ENCODE peak calls at places on chromosomes 4 and X, in eight cellular contexts. K is EH; A is T follicular helper cell; G is activated naive CD8-positive, alpha-beta T cell treated with anti-CD3 and anti-CD28 coated beads for 36 hours; P is ACHN; S is fibroblast of the conjunctiva; Z is stimulated activated naive B cell treated with anti-CD40 and anti-IgM and Interleukin-4, amounts not matched to agents 10 μg/mL and 1 μg/mL and 100 μg/mL, for 72 hours; H is HT1080. M is an unnamed sample.
A peak's percentile ranks its signal among the peaks of the same experiment; 100 is the strongest.

GRCh38 chr4:123398803-123399637 is 2.4 kb downstream of the SPRY1 start:
- DNase-seq in A (peak; percentile 26), K (peak; percentile 52), S (peak; percentile 72), G (peak; percentile 80), P (peak; percentile 50), Z (peak; percentile 82), H (no peak), M (peak; percentile 60)

GRCh38 chr4:70721747-70722146 is at the start of gene RUFY3:
- DNase-seq in S (peak; percentile 94), K (peak; percentile 96), Z (no peak), A (no peak), G (no peak), H (peak; percentile 81), P (peak; percentile 75), M (no peak)

GRCh38 chrX:107826286-107827136 is 845 bp downstream of the MID2 start:
- DNase-seq in K (peak; percentile 66), H (peak; percentile 18), S (no peak), G (peak; percentile 36), P (peak; percentile 19), A (peak; percentile 9), Z (peak; percentile 1), M (no peak)

GRCh38 chr4:2288051-2288541 is 26.2 kb upstream of the MXD4 start:
- DNase-seq in Z (no peak), S (no peak), H (no peak), K (no peak), A (no peak), P (no peak), G (no peak), M (no peak)

GRCh38 chr4:26081795-26082498 is 167.9 kb downstream of the SMIM20 start:
- DNase-seq in Z (no peak), K (peak; percentile 55), P (peak; percentile 51), A (no peak), G (no peak), S (no peak), H (peak; percentile 19), M (no peak)

GRCh38 chr4:19300213-19300612 is 951.5 kb upstream of the SLIT2 start:
- DNase-seq in Z (no peak), G (no peak), P (no peak), A (no peak), K (peak; percentile 81), S (no peak), H (no peak), M (no peak)

GRCh38 chr4:83922419-83922818 is 386.5 kb downstream of the GPAT3 start:
- DNase-seq in A (no peak), G (no peak), K (no peak), Z (no peak), H (no peak), S (no peak), P (no peak), M (no peak)

GRCh38 chr4:2046031-2046961 is 12.8 kb upstream of the NAT8L start:
- DNase-seq in K (no peak), G (no peak), A (no peak), S (no peak), P (no peak), H (no peak), Z (no peak), M (no peak)

GRCh38 chrX:82232679-82233078 is 1030.8 kb downstream of the SH3BGRL start:
- DNase-seq in H (no peak), G (no peak), A (no peak), Z (no peak), K (no peak), P (no peak), S (no peak), M (no peak)

GRCh38 chr4:31682796-31683195 is 962.6 kb downstream of the PCDH7 start:
- DNase-seq in P (no peak), Z (no peak), G (no peak), S (no peak), A (no peak), K (no peak), H (peak; percentile 40), M (no peak)

GRCh38 chr4:1404573-1405248 is 1.5 kb downstream of the NKX1-1 start:
- DNase-seq in Z (no peak), H (no peak), S (no peak), G (no peak), P (no peak), K (no peak), A (no peak), M (no peak)

GRCh38 chr4:82939414-82939813 is 38.9 kb downstream of the THAP9 start:
- DNase-seq in G (no peak), Z (no peak), A (no peak), P (no peak), K (no peak), S (no peak), H (no peak), M (no peak)

GRCh38 chrX:56932653-56933339 is 62.5 kb downstream of the SPIN3 start:
- DNase-seq in A (no peak), H (no peak), K (no peak), S (no peak), Z (no peak), P (no peak), G (no peak), M (no peak)

GRCh38 chr4:59598233-59598618 is 1601.9 kb upstream of the ADGRL3 start:
- DNase-seq in H (no peak), G (no peak), K (no peak), P (no peak), Z (no peak), S (no peak), A (no peak), M (peak; percentile 40)

GRCh38 chrX:51891821-51892551 is 1.4 kb upstream of the MAGED1 start:
- DNase-seq in A (no peak), S (peak; percentile 90), Z (no peak), P (no peak), K (peak; percentile 93), H (no peak), G (no peak), M (no peak)

GRCh38 chr4:168871686-168872085 is 138.4 kb downstream of the CBR4 start:
- DNase-seq in G (no peak), A (no peak), S (no peak), Z (no peak), P (no peak), H (no peak), K (peak; percentile 69), M (no peak)

GRCh38 chrX:264634-265455 is 16.3 kb upstream of the PLCXD1 start:
- DNase-seq in P (no peak), A (no peak), H (no peak), S (peak; percentile 21), Z (no peak), G (no peak), K (no peak), M (no peak)

GRCh38 chr4:77104405-77105292 is 28.9 kb upstream of the CCNI start:
- DNase-seq in G (no peak), P (no peak), H (no peak), Z (no peak), A (no peak), K (peak; percentile 36), S (peak; percentile 4), M (peak; percentile 55)

GRCh38 chr4:42371306-42372063 is 25.8 kb upstream of the SHISA3 start:
- DNase-seq in Z (no peak), S (peak; percentile 21), P (peak; percentile 55), H (peak; percentile 40), G (no peak), A (no peak), K (peak; percentile 18), M (no peak)

GRCh38 chr4:1805493-1806222 is 12.6 kb downstream of the FGFR3 start:
- DNase-seq in S (no peak), H (no peak), K (no peak), G (no peak), P (no peak), A (no peak), Z (no peak), M (no peak)

GRCh38 chr4:36163198-36163597 is 81.1 kb downstream of the ARAP2 start:
- DNase-seq in S (no peak), G (no peak), P (no peak), K (no peak), H (no peak), Z (no peak), A (no peak), M (no peak)

GRCh38 chrX:132119821-132120220 is 8.0 kb downstream of the FRMD7 start:
- DNase-seq in Z (no peak), A (no peak), H (no peak), G (no peak), P (no peak), S (no peak), K (no peak), M (no peak)

GRCh38 chrX:30659421-30659820 is 6.2 kb downstream of the GK start:
- DNase-seq in Z (no peak), A (no peak), P (no peak), H (peak; percentile 78), S (peak; percentile 46), G (no peak), K (peak; percentile 91), M (no peak)

GRCh38 chr4:153466637-153467153 is 535 bp downstream of the TMEM131L start:
- DNase-seq in S (no peak), G (peak; percentile 50), Z (no peak), K (no peak), A (peak; percentile 9), H (no peak), P (no peak), M (no peak)

GRCh38 chr4:16862688-16863087 is 35.8 kb downstream of the LDB2 start:
- DNase-seq in H (no peak), S (no peak), G (no peak), Z (no peak), P (no peak), A (no peak), K (peak; percentile 41), M (no peak)

GRCh38 chr4:26530094-26530493 is 39.8 kb upstream of the CCKAR start:
- DNase-seq in G (no peak), A (no peak), P (no peak), S (no peak), H (no peak), K (no peak), Z (no peak), M (no peak)

GRCh38 chr4:109078724-109079123 is 223.7 kb downstream of the COL25A1 start:
- DNase-seq in H (peak; percentile 60), Z (no peak), K (peak; percentile 84), P (no peak), G (no peak), S (peak; percentile 60), A (no peak), M (no peak)

GRCh38 chrX:45009371-45010000 is 136.5 kb downstream of the KDM6A start:
- DNase-seq in H (peak; percentile 34), A (no peak), Z (no peak), S (no peak), K (peak; percentile 59), P (no peak), G (no peak), M (no peak)

GRCh38 chr4:73815145-73815544 is 21.3 kb upstream of the CXCL6 start:
- DNase-seq in K (no peak), P (peak; percentile 26), A (no peak), G (no peak), S (no peak), H (peak; percentile 70), Z (no peak), M (no peak)

GRCh38 chrX:41010188-41010846 is 74.9 kb upstream of the USP9X start:
- DNase-seq in Z (peak; percentile 14), H (peak; percentile 73), P (peak; percentile 58), A (peak; percentile 15), S (peak; percentile 80), G (peak; percentile 50), K (peak; percentile 88), M (peak; percentile 82)

GRCh38 chrX:16658284-16658683 is 8.3 kb downstream of the S100G start:
- DNase-seq in A (no peak), H (peak; percentile 85), K (peak; percentile 68), G (no peak), P (no peak), S (no peak), Z (no peak), M (no peak)

GRCh38 chr4:175147233-175147632 is 229.1 kb downstream of the ADAM29 start:
- DNase-seq in A (no peak), P (no peak), H (no peak), S (no peak), G (no peak), Z (no peak), K (no peak), M (no peak)

GRCh38 chrX:11664211-11664888 is 1.4 kb downstream of the ARHGAP6 start:
- DNase-seq in S (no peak), K (peak; percentile 6), G (no peak), P (no peak), H (no peak), Z (no peak), A (no peak), M (no peak)

GRCh38 chrX:11952176-11952720 is 186.0 kb upstream of the FRMPD4 start:
- DNase-seq in P (no peak), G (no peak), Z (no peak), S (no peak), H (no peak), A (no peak), K (peak; percentile 0), M (no peak)